ENCODE peak calls at places on chromosomes 13 and 19, in nine cellular contexts. One of them, this sample, is unnamed.
A peak's percentile ranks its signal among the peaks of the same experiment; 100 is the strongest.

GRCh38 chr19:7887408-7888144 is 734 bp upstream of the LRRC8E start:
- DNase-seq in chondrocyte: no peak
- DNase-seq in GM20000: no peak
- DNase-seq in NCI-H187: no peak
- DNase-seq in right atrium auricular region: no peak
- DNase-seq in fibroblast of the aortic adventitia: no peak
- DNase-seq in NK-92 treated with Interleukin-12 subunit alpha and Interleukin-12 subunit beta, amount 100 ng/mL, for 24 hours: no peak
- DNase-seq in MCF 10A: no peak
- DNase-seq in HTR-8/SVneo: no peak
- DNase-seq in this sample: no peak

GRCh38 chr13:98938801-98939200 is 39.1 kb downstream of the DOCK9 start:
- DNase-seq in chondrocyte: no peak
- DNase-seq in GM20000: no peak
- DNase-seq in NCI-H187: no peak
- DNase-seq in right atrium auricular region: no peak
- DNase-seq in fibroblast of the aortic adventitia: no peak
- DNase-seq in NK-92 treated with Interleukin-12 subunit alpha and Interleukin-12 subunit beta, amount 100 ng/mL, for 24 hours: no peak
- DNase-seq in MCF 10A: no peak
- DNase-seq in HTR-8/SVneo: peak; percentile 17
- DNase-seq in this sample: no peak

GRCh38 chr19:12365094-12365371 is 450 bp downstream of the ZNF442 start:
- DNase-seq in chondrocyte: no peak
- DNase-seq in GM20000: peak; percentile 59
- DNase-seq in NCI-H187: no peak
- DNase-seq in right atrium auricular region: no peak
- DNase-seq in fibroblast of the aortic adventitia: peak; percentile 38
- DNase-seq in NK-92 treated with Interleukin-12 subunit alpha and Interleukin-12 subunit beta, amount 100 ng/mL, for 24 hours: no peak
- DNase-seq in MCF 10A: no peak
- DNase-seq in HTR-8/SVneo: peak; percentile 28
- DNase-seq in this sample: no peak

GRCh38 chr19:8161135-8161646 is 11.8 kb upstream of the FBN3 start:
- DNase-seq in chondrocyte: no peak
- DNase-seq in GM20000: peak; percentile 27
- DNase-seq in NCI-H187: no peak
- DNase-seq in right atrium auricular region: no peak
- DNase-seq in fibroblast of the aortic adventitia: peak; percentile 7
- DNase-seq in NK-92 treated with Interleukin-12 subunit alpha and Interleukin-12 subunit beta, amount 100 ng/mL, for 24 hours: no peak
- DNase-seq in MCF 10A: no peak
- DNase-seq in HTR-8/SVneo: no peak
- DNase-seq in this sample: no peak

GRCh38 chr19:45881909-45882528 is 3.9 kb downstream of the IRF2BP1 start:
- DNase-seq in chondrocyte: no peak
- DNase-seq in GM20000: no peak
- DNase-seq in NCI-H187: no peak
- DNase-seq in right atrium auricular region: no peak
- DNase-seq in fibroblast of the aortic adventitia: no peak
- DNase-seq in NK-92 treated with Interleukin-12 subunit alpha and Interleukin-12 subunit beta, amount 100 ng/mL, for 24 hours: no peak
- DNase-seq in MCF 10A: no peak
- DNase-seq in HTR-8/SVneo: no peak
- DNase-seq in this sample: no peak

GRCh38 chr13:94987869-94988268 is 275.5 kb upstream of the SOX21 start:
- DNase-seq in chondrocyte: no peak
- DNase-seq in GM20000: no peak
- DNase-seq in NCI-H187: no peak
- DNase-seq in right atrium auricular region: no peak
- DNase-seq in fibroblast of the aortic adventitia: peak; percentile 14
- DNase-seq in NK-92 treated with Interleukin-12 subunit alpha and Interleukin-12 subunit beta, amount 100 ng/mL, for 24 hours: no peak
- DNase-seq in MCF 10A: no peak
- DNase-seq in HTR-8/SVneo: no peak
- DNase-seq in this sample: no peak

GRCh38 chr13:81762449-81762848 is 1421.5 kb upstream of the SPRY2 start:
- DNase-seq in chondrocyte: no peak
- DNase-seq in GM20000: no peak
- DNase-seq in NCI-H187: no peak
- DNase-seq in right atrium auricular region: no peak
- DNase-seq in fibroblast of the aortic adventitia: no peak
- DNase-seq in NK-92 treated with Interleukin-12 subunit alpha and Interleukin-12 subunit beta, amount 100 ng/mL, for 24 hours: no peak
- DNase-seq in MCF 10A: no peak
- DNase-seq in HTR-8/SVneo: no peak
- DNase-seq in this sample: no peak

GRCh38 chr19:472005-472858 is 11.4 kb upstream of the SHC2 start:
- DNase-seq in chondrocyte: no peak
- DNase-seq in GM20000: no peak
- DNase-seq in NCI-H187: no peak
- DNase-seq in right atrium auricular region: no peak
- DNase-seq in fibroblast of the aortic adventitia: no peak
- DNase-seq in NK-92 treated with Interleukin-12 subunit alpha and Interleukin-12 subunit beta, amount 100 ng/mL, for 24 hours: no peak
- DNase-seq in MCF 10A: no peak
- DNase-seq in HTR-8/SVneo: peak; percentile 53
- DNase-seq in this sample: no peak

GRCh38 chr13:112889351-112890290 is 79.4 kb upstream of the MCF2L start:
- DNase-seq in chondrocyte: peak; percentile 87
- DNase-seq in GM20000: no peak
- DNase-seq in NCI-H187: no peak
- DNase-seq in right atrium auricular region: no peak
- DNase-seq in fibroblast of the aortic adventitia: no peak
- DNase-seq in NK-92 treated with Interleukin-12 subunit alpha and Interleukin-12 subunit beta, amount 100 ng/mL, for 24 hours: no peak
- DNase-seq in MCF 10A: no peak
- DNase-seq in HTR-8/SVneo: no peak
- DNase-seq in this sample: no peak

GRCh38 chr13:23899555-23899954 is 2.3 kb upstream of the C1QTNF9B start:
- DNase-seq in chondrocyte: no peak
- DNase-seq in GM20000: peak; percentile 52
- DNase-seq in NCI-H187: no peak
- DNase-seq in right atrium auricular region: no peak
- DNase-seq in fibroblast of the aortic adventitia: peak; percentile 76
- DNase-seq in NK-92 treated with Interleukin-12 subunit alpha and Interleukin-12 subunit beta, amount 100 ng/mL, for 24 hours: no peak
- DNase-seq in MCF 10A: peak; percentile 52
- DNase-seq in HTR-8/SVneo: no peak
- DNase-seq in this sample: no peak

GRCh38 chr19:46753420-46754155 is 7.3 kb upstream of the STRN4 start:
- DNase-seq in chondrocyte: no peak
- DNase-seq in GM20000: peak; percentile 84
- DNase-seq in NCI-H187: no peak
- DNase-seq in right atrium auricular region: no peak
- DNase-seq in fibroblast of the aortic adventitia: no peak
- DNase-seq in NK-92 treated with Interleukin-12 subunit alpha and Interleukin-12 subunit beta, amount 100 ng/mL, for 24 hours: peak; percentile 12
- DNase-seq in MCF 10A: peak; percentile 69
- DNase-seq in HTR-8/SVneo: no peak
- DNase-seq in this sample: peak; percentile 64

GRCh38 chr19:11106477-11106876 is 17.2 kb downstream of the LDLR start:
- DNase-seq in chondrocyte: no peak
- DNase-seq in GM20000: no peak
- DNase-seq in NCI-H187: no peak
- DNase-seq in right atrium auricular region: no peak
- DNase-seq in fibroblast of the aortic adventitia: no peak
- DNase-seq in NK-92 treated with Interleukin-12 subunit alpha and Interleukin-12 subunit beta, amount 100 ng/mL, for 24 hours: no peak
- DNase-seq in MCF 10A: no peak
- DNase-seq in HTR-8/SVneo: no peak
- DNase-seq in this sample: no peak

GRCh38 chr13:76823969-76824368 is 62.2 kb downstream of the KCTD12 start:
- DNase-seq in chondrocyte: no peak
- DNase-seq in GM20000: no peak
- DNase-seq in NCI-H187: no peak
- DNase-seq in right atrium auricular region: no peak
- DNase-seq in fibroblast of the aortic adventitia: no peak
- DNase-seq in NK-92 treated with Interleukin-12 subunit alpha and Interleukin-12 subunit beta, amount 100 ng/mL, for 24 hours: no peak
- DNase-seq in MCF 10A: no peak
- DNase-seq in HTR-8/SVneo: no peak
- DNase-seq in this sample: no peak

GRCh38 chr19:30406220-30406944 is 34.2 kb downstream of the ZNF536 start:
- DNase-seq in chondrocyte: no peak
- DNase-seq in GM20000: peak; percentile 38
- DNase-seq in NCI-H187: no peak
- DNase-seq in right atrium auricular region: no peak
- DNase-seq in fibroblast of the aortic adventitia: no peak
- DNase-seq in NK-92 treated with Interleukin-12 subunit alpha and Interleukin-12 subunit beta, amount 100 ng/mL, for 24 hours: no peak
- DNase-seq in MCF 10A: no peak
- DNase-seq in HTR-8/SVneo: no peak
- DNase-seq in this sample: no peak

GRCh38 chr13:94548382-94549240 is 47.3 kb downstream of the TGDS start:
- DNase-seq in chondrocyte: no peak
- DNase-seq in GM20000: peak; percentile 27
- DNase-seq in NCI-H187: no peak
- DNase-seq in right atrium auricular region: peak; percentile 64
- DNase-seq in fibroblast of the aortic adventitia: peak; percentile 58
- DNase-seq in NK-92 treated with Interleukin-12 subunit alpha and Interleukin-12 subunit beta, amount 100 ng/mL, for 24 hours: peak; percentile 75
- DNase-seq in MCF 10A: no peak
- DNase-seq in HTR-8/SVneo: peak; percentile 18
- DNase-seq in this sample: no peak

GRCh38 chr13:50699874-50700663 is 143.4 kb downstream of the DLEU7 start:
- DNase-seq in chondrocyte: no peak
- DNase-seq in GM20000: no peak
- DNase-seq in NCI-H187: no peak
- DNase-seq in right atrium auricular region: no peak
- DNase-seq in fibroblast of the aortic adventitia: peak; percentile 29
- DNase-seq in NK-92 treated with Interleukin-12 subunit alpha and Interleukin-12 subunit beta, amount 100 ng/mL, for 24 hours: no peak
- DNase-seq in MCF 10A: no peak
- DNase-seq in HTR-8/SVneo: no peak
- DNase-seq in this sample: no peak

GRCh38 chr19:15640294-15640903 is at the start of gene CYP4F3:
- DNase-seq in chondrocyte: no peak
- DNase-seq in GM20000: no peak
- DNase-seq in NCI-H187: no peak
- DNase-seq in right atrium auricular region: no peak
- DNase-seq in fibroblast of the aortic adventitia: no peak
- DNase-seq in NK-92 treated with Interleukin-12 subunit alpha and Interleukin-12 subunit beta, amount 100 ng/mL, for 24 hours: no peak
- DNase-seq in MCF 10A: peak; percentile 91
- DNase-seq in HTR-8/SVneo: no peak
- DNase-seq in this sample: no peak

GRCh38 chr13:43159007-43159406 is 135.6 kb downstream of the DNAJC15 start:
- DNase-seq in chondrocyte: no peak
- DNase-seq in GM20000: no peak
- DNase-seq in NCI-H187: no peak
- DNase-seq in right atrium auricular region: no peak
- DNase-seq in fibroblast of the aortic adventitia: peak; percentile 54
- DNase-seq in NK-92 treated with Interleukin-12 subunit alpha and Interleukin-12 subunit beta, amount 100 ng/mL, for 24 hours: no peak
- DNase-seq in MCF 10A: peak; percentile 50
- DNase-seq in HTR-8/SVneo: peak; percentile 24
- DNase-seq in this sample: no peak

GRCh38 chr13:84076280-84076679 is 194.0 kb upstream of the SLITRK1 start:
- DNase-seq in chondrocyte: no peak
- DNase-seq in GM20000: no peak
- DNase-seq in NCI-H187: no peak
- DNase-seq in right atrium auricular region: no peak
- DNase-seq in fibroblast of the aortic adventitia: no peak
- DNase-seq in NK-92 treated with Interleukin-12 subunit alpha and Interleukin-12 subunit beta, amount 100 ng/mL, for 24 hours: no peak
- DNase-seq in MCF 10A: no peak
- DNase-seq in HTR-8/SVneo: no peak
- DNase-seq in this sample: no peak

GRCh38 chr13:107553838-107554237 is 661.5 kb downstream of the LIG4 start:
- DNase-seq in chondrocyte: no peak
- DNase-seq in GM20000: no peak
- DNase-seq in NCI-H187: no peak
- DNase-seq in right atrium auricular region: no peak
- DNase-seq in fibroblast of the aortic adventitia: no peak
- DNase-seq in NK-92 treated with Interleukin-12 subunit alpha and Interleukin-12 subunit beta, amount 100 ng/mL, for 24 hours: no peak
- DNase-seq in MCF 10A: no peak
- DNase-seq in HTR-8/SVneo: no peak
- DNase-seq in this sample: no peak

GRCh38 chr19:18046066-18046718 is 38.2 kb downstream of the ARRDC2 start:
- DNase-seq in chondrocyte: no peak
- DNase-seq in GM20000: no peak
- DNase-seq in NCI-H187: no peak
- DNase-seq in right atrium auricular region: peak; percentile 71
- DNase-seq in fibroblast of the aortic adventitia: peak; percentile 65
- DNase-seq in NK-92 treated with Interleukin-12 subunit alpha and Interleukin-12 subunit beta, amount 100 ng/mL, for 24 hours: no peak
- DNase-seq in MCF 10A: peak; percentile 91
- DNase-seq in HTR-8/SVneo: peak; percentile 85
- DNase-seq in this sample: no peak